ENCODE peak calls at places on chromosome 22, in nine cellular contexts. H, K, N, W, L, S, C, Q and U are unnamed samples.

GRCh38 chr22:29167032-29167911 is 38.4 kb upstream of the EMID1 start:
- DNase-seq in H (no peak), K (no peak), N (no peak), W (no peak), L (no peak), S (peak; percentile 20), C (no peak), Q (no peak), U (peak; percentile 62)

GRCh38 chr22:17832665-17833064 is 58.4 kb upstream of the BID start:
- DNase-seq in H (no peak), K (no peak), N (no peak), W (no peak), L (no peak), S (no peak), C (no peak), Q (no peak), U (no peak)

GRCh38 chr22:30253205-30253852 is 6.8 kb upstream of the LIF start:
- DNase-seq in H (peak; percentile 77), K (no peak), N (no peak), W (peak; percentile 43), L (no peak), S (peak; percentile 95), C (peak; percentile 70), Q (no peak), U (no peak)

GRCh38 chr22:49976439-49977175 is 16.0 kb downstream of the PIM3 start:
- DNase-seq in H (peak; percentile 41), K (no peak), N (no peak), W (peak; percentile 26), L (no peak), S (no peak), C (no peak), Q (no peak), U (no peak)

GRCh38 chr22:19289475-19290161 is 1.9 kb downstream of the CLTCL1 start:
- DNase-seq in H (no peak), K (no peak), N (no peak), W (no peak), L (no peak), S (no peak), C (no peak), Q (no peak), U (no peak)

GRCh38 chr22:47902646-47903180 is 1140.3 kb downstream of the TBC1D22A start:
- DNase-seq in H (no peak), K (no peak), N (no peak), W (no peak), L (no peak), S (no peak), C (no peak), Q (no peak), U (no peak)

GRCh38 chr22:48739348-48740085 is 1088.2 kb downstream of the BRD1 start:
- DNase-seq in H (no peak), K (no peak), N (no peak), W (no peak), L (no peak), S (peak; percentile 52), C (no peak), Q (no peak), U (no peak)

GRCh38 chr22:25083414-25084166 is 116.1 kb upstream of the CRYBB3 start:
- DNase-seq in H (no peak), K (no peak), N (no peak), W (no peak), L (no peak), S (no peak), C (peak; percentile 38), Q (peak; percentile 68), U (no peak)

GRCh38 chr22:20618488-20618887 is 111.1 kb downstream of the MED15 start:
- DNase-seq in H (no peak), K (no peak), N (no peak), W (no peak), L (no peak), S (no peak), C (no peak), Q (no peak), U (no peak)

GRCh38 chr22:21714059-21714770 is 21.4 kb downstream of the YPEL1 start:
- DNase-seq in H (no peak), K (no peak), N (no peak), W (peak; percentile 63), L (no peak), S (no peak), C (peak; percentile 89), Q (no peak), U (no peak)

GRCh38 chr22:20291604-20292063 is 23.5 kb upstream of the RTN4R start:
- DNase-seq in H (no peak), K (no peak), N (no peak), W (no peak), L (no peak), S (no peak), C (no peak), Q (no peak), U (no peak)

GRCh38 chr22:29720824-29721323 is 1.1 kb downstream of the CABP7 start:
- DNase-seq in H (no peak), K (no peak), N (no peak), W (no peak), L (no peak), S (no peak), C (no peak), Q (peak; percentile 40), U (no peak)

GRCh38 chr22:30398685-30399680 is 2.2 kb downstream of the SEC14L2 start:
- DNase-seq in H (no peak), K (no peak), N (no peak), W (no peak), L (no peak), S (no peak), C (no peak), Q (no peak), U (no peak)

GRCh38 chr22:24727218-24727851 is 47.2 kb downstream of the PIWIL3 start:
- DNase-seq in H (no peak), K (no peak), N (no peak), W (peak; percentile 48), L (peak; percentile 72), S (no peak), C (peak; percentile 38), Q (no peak), U (no peak)

GRCh38 chr22:41799486-41800347 is 762 bp upstream of the CCDC134 start:
- DNase-seq in H (peak; percentile 75), K (peak; percentile 15), N (peak; percentile 38), W (peak; percentile 36), L (no peak), S (peak; percentile 79), C (peak; percentile 30), Q (peak; percentile 39), U (no peak)

GRCh38 chr22:18078329-18079041 is 695 bp downstream of the PEX26 start:
- DNase-seq in H (peak; percentile 77), K (no peak), N (peak; percentile 40), W (peak; percentile 60), L (no peak), S (peak; percentile 82), C (peak; percentile 64), Q (no peak), U (no peak)

GRCh38 chr22:44191036-44191454 is 10.3 kb downstream of the PARVG start:
- DNase-seq in H (peak; percentile 48), K (no peak), N (no peak), W (no peak), L (no peak), S (peak; percentile 33), C (no peak), Q (no peak), U (no peak)

GRCh38 chr22:49645791-49646550 is 181.7 kb downstream of the BRD1 start:
- DNase-seq in H (no peak), K (no peak), N (no peak), W (no peak), L (no peak), S (peak; percentile 7), C (no peak), Q (no peak), U (no peak)

GRCh38 chr22:27133951-27134664 is 476.7 kb downstream of the MIAT start:
- DNase-seq in H (no peak), K (no peak), N (no peak), W (peak; percentile 44), L (no peak), S (no peak), C (peak; percentile 56), Q (no peak), U (no peak)
- H3K27ac ChIP-seq in H (no peak overlapping the region), K (no peak overlapping the region), N (no peak overlapping the region), W (no peak overlapping the region), L (no peak overlapping the region), S (no peak overlapping the region), C (no peak overlapping the region), Q (no peak overlapping the region), U (no peak overlapping the region)

GRCh38 chr22:27558658-27559371 is 242.7 kb downstream of the MN1 start:
- DNase-seq in H (no peak), K (no peak), N (no peak), W (no peak), L (no peak), S (no peak), C (no peak), Q (no peak), U (no peak)
- TF ChIP-seq CTCF in H (no peak), K (no peak), N (no peak), W (no peak), L (no peak), S (no peak), C (no peak), Q (no peak), U (no peak)

GRCh38 chr22:37607912-37608476 is 640 bp upstream of the GGA1 start:
- DNase-seq in H (no peak), K (no peak), N (no peak), W (no peak), L (no peak), S (no peak), C (no peak), Q (no peak), U (peak; percentile 75)

GRCh38 chr22:37610480-37611148 is 2.0 kb downstream of the GGA1 start:
- DNase-seq in H (peak; percentile 80), K (no peak), N (no peak), W (no peak), L (no peak), S (no peak), C (peak; percentile 67), Q (no peak), U (no peak)

GRCh38 chr22:37609240-37610152 is 862 bp downstream of the GGA1 start:
- DNase-seq in H (no peak), K (no peak), N (no peak), W (no peak), L (no peak), S (no peak), C (no peak), Q (no peak), U (peak; percentile 78)

GRCh38 chr22:37608477-37609239 is at the start of gene GGA1:
- DNase-seq in H (peak; percentile 98), K (peak; percentile 95), N (peak; percentile 96), W (peak; percentile 96), L (peak; percentile 96), S (peak; percentile 99), C (peak; percentile 97), Q (peak; percentile 97), U (peak; percentile 98)

GRCh38 chr22:37611202-37611601 is 2.6 kb downstream of the GGA1 start:
- DNase-seq in H (no peak), K (no peak), N (no peak), W (no peak), L (no peak), S (no peak), C (no peak), Q (no peak), U (no peak)
- H3K4me3 ChIP-seq in H (no peak overlapping the region), K (no peak overlapping the region), N (no peak overlapping the region), W (no peak overlapping the region), L (no peak overlapping the region), S (no peak overlapping the region), C (no peak overlapping the region), Q (no peak overlapping the region), U (no peak overlapping the region)

DNA sequence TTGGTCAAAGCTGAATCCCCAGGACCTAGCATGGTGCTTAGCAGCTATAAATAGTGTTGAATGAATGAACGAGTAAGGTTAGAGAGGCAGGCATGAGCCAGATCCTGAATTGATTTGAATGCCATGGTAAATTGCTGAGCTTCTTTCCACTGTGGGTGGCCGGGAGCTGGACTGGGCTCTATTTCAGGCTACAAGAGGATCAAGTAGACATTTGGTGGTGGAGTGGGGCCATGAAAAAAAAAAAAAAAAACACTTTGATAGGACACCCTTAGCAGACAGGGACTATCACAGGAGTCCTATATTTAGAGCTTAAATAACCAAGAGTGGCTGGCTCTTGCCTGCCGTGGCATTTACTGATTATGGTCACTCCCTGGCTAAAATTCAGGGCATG is 77.6 kb downstream of the MIAT start:
- DNase-seq in H (no peak), K (peak; percentile 12), N (no peak), W (no peak), L (no peak), S (no peak), C (no peak), Q (no peak), U (no peak)
- H3K27ac ChIP-seq in H (no peak overlapping the region), K (no peak overlapping the region), N (no peak overlapping the region), W (no peak overlapping the region), L (no peak overlapping the region), S (no peak overlapping the region), C (no peak overlapping the region), Q (no peak overlapping the region), U (no peak overlapping the region)